ENCODE peak calls at places on chromosomes 13 and 19, in eight cellular contexts. L, G, K, H, D, N, S and I are unnamed samples.

GRCh38 chr19:41957838-41958366 is 1.2 kb downstream of the RABAC1 start:
- DNase-seq in L (no peak), G (peak), K (peak), H (peak), D (peak), N (no peak), S (no peak), I (peak)

GRCh38 chr13:28320884-28321574 is 173.9 kb downstream of the FLT1 start:
- DNase-seq in L (no peak), G (no peak), K (no peak), H (no peak), D (no peak), N (no peak), S (no peak), I (no peak)

GRCh38 chr19:6654347-6655310 is 15.3 kb downstream of the TNFSF14 start:
- DNase-seq in L (no peak), G (no peak), K (peak), H (no peak), D (peak), N (no peak), S (no peak), I (no peak)

GRCh38 chr13:61466280-61466679 is 50.6 kb upstream of the PCDH20 start:
- DNase-seq in L (no peak), G (no peak), K (no peak), H (no peak), D (no peak), N (no peak), S (no peak), I (no peak)

GRCh38 chr19:51066816-51067215 is 1.9 kb upstream of the KLK13 start:
- DNase-seq in L (no peak), G (no peak), K (no peak), H (no peak), D (no peak), N (no peak), S (no peak), I (no peak)

GRCh38 chr13:32537580-32538233 is 888 bp downstream of the N4BP2L2 start:
- DNase-seq in L (no peak), G (no peak), K (peak), H (no peak), D (peak), N (peak), S (peak), I (peak)

GRCh38 chr13:23902975-23903905 is 5.9 kb upstream of the C1QTNF9B start:
- DNase-seq in L (no peak), G (no peak), K (no peak), H (no peak), D (no peak), N (no peak), S (no peak), I (no peak)

GRCh38 chr13:99956473-99957349 is 14.9 kb downstream of the ZIC5 start:
- DNase-seq in L (no peak), G (no peak), K (no peak), H (no peak), D (no peak), N (no peak), S (no peak), I (no peak)

GRCh38 chr19:5436101-5436947 is 18.9 kb upstream of the ZNRF4 start:
- DNase-seq in L (no peak), G (peak), K (no peak), H (no peak), D (no peak), N (no peak), S (no peak), I (no peak)

GRCh38 chr13:71677114-71677513 is 189.9 kb downstream of the DACH1 start:
- DNase-seq in L (no peak), G (no peak), K (no peak), H (no peak), D (no peak), N (no peak), S (no peak), I (no peak)

GRCh38 chr19:40234429-40235237 is 8.1 kb upstream of the CCNP start:
- DNase-seq in L (no peak), G (no peak), K (no peak), H (no peak), D (no peak), N (no peak), S (no peak), I (no peak)

GRCh38 chr13:109288151-109288709 is 498.2 kb downstream of the IRS2 start:
- DNase-seq in L (no peak), G (peak), K (no peak), H (no peak), D (no peak), N (no peak), S (no peak), I (no peak)

GRCh38 chr19:37007587-37008220 is 70.5 kb upstream of the ZNF420 start:
- DNase-seq in L (peak), G (peak), K (peak), H (peak), D (no peak), N (peak), S (peak), I (no peak)

GRCh38 chr19:52200044-52200443 is 10.2 kb downstream of the PPP2R1A start:
- DNase-seq in L (no peak), G (peak), K (no peak), H (no peak), D (no peak), N (no peak), S (peak), I (peak)

GRCh38 chr13:45063261-45063870 is 56.9 kb upstream of the GTF2F2 start:
- DNase-seq in L (no peak), G (peak), K (no peak), H (no peak), D (no peak), N (no peak), S (no peak), I (no peak)

GRCh38 chr13:99959538-99960230 is 11.9 kb downstream of the ZIC5 start:
- DNase-seq in L (no peak), G (no peak), K (no peak), H (no peak), D (no peak), N (no peak), S (no peak), I (no peak)

GRCh38 chr19:12580180-12580694 is 29.0 kb upstream of the ZNF564 start:
- DNase-seq in L (no peak), G (peak), K (no peak), H (peak), D (no peak), N (no peak), S (no peak), I (no peak)

GRCh38 chr19:48495391-48495790 is 16.2 kb downstream of the LMTK3 start:
- DNase-seq in L (no peak), G (peak), K (no peak), H (no peak), D (no peak), N (no peak), S (no peak), I (no peak)

GRCh38 chr13:88701551-88701950 is 1030.4 kb downstream of the SLITRK5 start:
- DNase-seq in L (no peak), G (no peak), K (no peak), H (no peak), D (no peak), N (no peak), S (no peak), I (no peak)

GRCh38 chr19:20558011-20558410 is 7.6 kb downstream of the ZNF737 start:
- DNase-seq in L (no peak), G (no peak), K (no peak), H (no peak), D (no peak), N (no peak), S (no peak), I (no peak)

GRCh38 chr13:83453723-83454122 is 428.6 kb downstream of the SLITRK1 start:
- DNase-seq in L (no peak), G (no peak), K (no peak), H (no peak), D (no peak), N (no peak), S (peak), I (no peak)

GRCh38 chr13:110576070-110576394 is 14.5 kb upstream of the RAB20 start:
- DNase-seq in L (no peak), G (no peak), K (no peak), H (no peak), D (no peak), N (no peak), S (no peak), I (peak)

GRCh38 chr19:2061093-2061935 is 10.3 kb upstream of the MKNK2 start:
- DNase-seq in L (peak), G (peak), K (peak), H (peak), D (peak), N (peak), S (peak), I (peak)

GRCh38 chr13:76398426-76398825 is 487.8 kb downstream of the KCTD12 start:
- DNase-seq in L (no peak), G (no peak), K (no peak), H (no peak), D (no peak), N (no peak), S (no peak), I (no peak)

GRCh38 chr13:38872693-38873092 is 117.9 kb downstream of the STOML3 start:
- DNase-seq in L (no peak), G (peak), K (peak), H (no peak), D (peak), N (peak), S (no peak), I (no peak)

GRCh38 chr13:80873589-80873988 is 532.7 kb upstream of the SPRY2 start:
- DNase-seq in L (no peak), G (no peak), K (peak), H (no peak), D (peak), N (no peak), S (no peak), I (no peak)

GRCh38 chr13:62653371-62653770 is 1237.7 kb upstream of the PCDH20 start:
- DNase-seq in L (no peak), G (no peak), K (no peak), H (no peak), D (no peak), N (no peak), S (no peak), I (no peak)

GRCh38 chr19:11881151-11881800 is 6.3 kb upstream of the ZNF69 start:
- DNase-seq in L (peak), G (peak), K (peak), H (peak), D (peak), N (peak), S (peak), I (peak)

GRCh38 chr19:50697414-50698124 is 22.0 kb downstream of the SHANK1 start:
- DNase-seq in L (no peak), G (no peak), K (no peak), H (no peak), D (no peak), N (no peak), S (no peak), I (no peak)

GRCh38 chr13:92074658-92075057 is 676.2 kb downstream of the GPC5 start:
- DNase-seq in L (no peak), G (peak), K (no peak), H (no peak), D (peak), N (no peak), S (no peak), I (no peak)

GRCh38 chr19:41427647-41428480 is 690 bp upstream of the B3GNT8 start:
- DNase-seq in L (no peak), G (no peak), K (peak), H (no peak), D (no peak), N (no peak), S (peak), I (no peak)

GRCh38 chr19:10295305-10295846 is 5.6 kb downstream of the ICAM5 start:
- DNase-seq in L (peak), G (peak), K (peak), H (no peak), D (no peak), N (peak), S (no peak), I (no peak)

GRCh38 chr13:47087841-47088240 is 191.0 kb upstream of the HTR2A start:
- DNase-seq in L (no peak), G (peak), K (no peak), H (no peak), D (no peak), N (no peak), S (no peak), I (no peak)

GRCh38 chr19:980133-980998 is 3.8 kb upstream of the WDR18 start:
- DNase-seq in L (no peak), G (no peak), K (no peak), H (no peak), D (no peak), N (no peak), S (no peak), I (no peak)

GRCh38 chr13:52879950-52880650 is 31.7 kb upstream of the PCDH8 start:
- DNase-seq in L (no peak), G (no peak), K (no peak), H (no peak), D (no peak), N (no peak), S (no peak), I (no peak)

GRCh38 chr19:4067396-4068057 is 828 bp upstream of the ZBTB7A start:
- DNase-seq in L (peak), G (no peak), K (no peak), H (no peak), D (peak), N (no peak), S (peak), I (no peak)

GRCh38 chr19:40908981-40909380 is 26.9 kb upstream of the CYP2A7 start:
- DNase-seq in L (no peak), G (no peak), K (no peak), H (no peak), D (peak), N (no peak), S (no peak), I (no peak)